ENCODE peak calls at places on chromosomes 16 and 17, in six cellular contexts. One of them, this sample, is unnamed.

GRCh38 chr16:89300311-89300975 is 82.9 kb downstream of the ZNF778 start:
- DNase-seq in HCT116: no peak
- DNase-seq in H1: no peak
- DNase-seq in K562: no peak
- DNase-seq in GM12878: no peak
- DNase-seq in HepG2: no peak
- DNase-seq in this sample: no peak

GRCh38 chr16:89686520-89687091 is at the start of gene CDK10:
- DNase-seq in HCT116: peak; percentile 84
- DNase-seq in H1: no peak
- DNase-seq in K562: peak; percentile 99
- DNase-seq in GM12878: peak; percentile 61
- DNase-seq in HepG2: no peak
- DNase-seq in this sample: peak; percentile 94

GRCh38 chr16:64589836-64590235 is 532.0 kb downstream of the CDH11 start:
- DNase-seq in HCT116: no peak
- DNase-seq in H1: no peak
- DNase-seq in K562: no peak
- DNase-seq in GM12878: no peak
- DNase-seq in HepG2: no peak
- DNase-seq in this sample: no peak

GRCh38 chr17:13346996-13347762 is 254.6 kb downstream of the HS3ST3A1 start:
- DNase-seq in HCT116: peak; percentile 87
- DNase-seq in H1: no peak
- DNase-seq in K562: no peak
- DNase-seq in GM12878: no peak
- DNase-seq in HepG2: peak; percentile 31
- DNase-seq in this sample: no peak

GRCh38 chr17:30321314-30321713 is 12.5 kb downstream of the TMIGD1 start:
- DNase-seq in HCT116: no peak
- DNase-seq in H1: no peak
- DNase-seq in K562: no peak
- DNase-seq in GM12878: no peak
- DNase-seq in HepG2: no peak
- DNase-seq in this sample: no peak

GRCh38 chr16:64952177-64952576 is 169.7 kb downstream of the CDH11 start:
- DNase-seq in HCT116: no peak
- DNase-seq in H1: no peak
- DNase-seq in K562: no peak
- DNase-seq in GM12878: no peak
- DNase-seq in HepG2: no peak
- DNase-seq in this sample: no peak

GRCh38 chr17:6536053-6536452 is 20.3 kb downstream of the PITPNM3 start:
- DNase-seq in HCT116: no peak
- DNase-seq in H1: no peak
- DNase-seq in K562: no peak
- DNase-seq in GM12878: no peak
- DNase-seq in HepG2: no peak
- DNase-seq in this sample: no peak

GRCh38 chr17:73307130-73307529 is 4.7 kb downstream of the CDC42EP4 start:
- DNase-seq in HCT116: no peak
- DNase-seq in H1: no peak
- DNase-seq in K562: no peak
- DNase-seq in GM12878: no peak
- DNase-seq in HepG2: no peak
- DNase-seq in this sample: no peak

GRCh38 chr17:57524790-57525543 is 220.1 kb downstream of the CCDC182 start:
- DNase-seq in HCT116: no peak
- DNase-seq in H1: no peak
- DNase-seq in K562: no peak
- DNase-seq in GM12878: no peak
- DNase-seq in HepG2: peak; percentile 35
- DNase-seq in this sample: no peak

GRCh38 chr17:73043686-73044581 is 48.6 kb downstream of the SLC39A11 start:
- DNase-seq in HCT116: no peak
- DNase-seq in H1: no peak
- DNase-seq in K562: no peak
- DNase-seq in GM12878: no peak
- DNase-seq in HepG2: no peak
- DNase-seq in this sample: no peak

GRCh38 chr17:39196820-39197331 is 593 bp downstream of the CACNB1 start:
- DNase-seq in HCT116: no peak
- DNase-seq in H1: no peak
- DNase-seq in K562: peak; percentile 52
- DNase-seq in GM12878: no peak
- DNase-seq in HepG2: no peak
- DNase-seq in this sample: peak; percentile 32

GRCh38 chr17:31584436-31585279 is 193.2 kb downstream of the RAB11FIP4 start:
- DNase-seq in HCT116: no peak
- DNase-seq in H1: no peak
- DNase-seq in K562: peak; percentile 48
- DNase-seq in GM12878: no peak
- DNase-seq in HepG2: no peak
- DNase-seq in this sample: no peak

GRCh38 chr17:3995067-3995466 is 30.8 kb upstream of the ATP2A3 start:
- DNase-seq in HCT116: no peak
- DNase-seq in H1: no peak
- DNase-seq in K562: no peak
- DNase-seq in GM12878: no peak
- DNase-seq in HepG2: no peak
- DNase-seq in this sample: no peak
- TF ChIP-seq ATF3 in HCT116: no peak
- TF ChIP-seq ATF3 in H1: no peak
- TF ChIP-seq ATF3 in K562: no peak
- TF ChIP-seq ATF3 in GM12878: no peak
- TF ChIP-seq ATF3 in HepG2: no peak
- TF ChIP-seq ATF3 in this sample: no peak

DNA sequence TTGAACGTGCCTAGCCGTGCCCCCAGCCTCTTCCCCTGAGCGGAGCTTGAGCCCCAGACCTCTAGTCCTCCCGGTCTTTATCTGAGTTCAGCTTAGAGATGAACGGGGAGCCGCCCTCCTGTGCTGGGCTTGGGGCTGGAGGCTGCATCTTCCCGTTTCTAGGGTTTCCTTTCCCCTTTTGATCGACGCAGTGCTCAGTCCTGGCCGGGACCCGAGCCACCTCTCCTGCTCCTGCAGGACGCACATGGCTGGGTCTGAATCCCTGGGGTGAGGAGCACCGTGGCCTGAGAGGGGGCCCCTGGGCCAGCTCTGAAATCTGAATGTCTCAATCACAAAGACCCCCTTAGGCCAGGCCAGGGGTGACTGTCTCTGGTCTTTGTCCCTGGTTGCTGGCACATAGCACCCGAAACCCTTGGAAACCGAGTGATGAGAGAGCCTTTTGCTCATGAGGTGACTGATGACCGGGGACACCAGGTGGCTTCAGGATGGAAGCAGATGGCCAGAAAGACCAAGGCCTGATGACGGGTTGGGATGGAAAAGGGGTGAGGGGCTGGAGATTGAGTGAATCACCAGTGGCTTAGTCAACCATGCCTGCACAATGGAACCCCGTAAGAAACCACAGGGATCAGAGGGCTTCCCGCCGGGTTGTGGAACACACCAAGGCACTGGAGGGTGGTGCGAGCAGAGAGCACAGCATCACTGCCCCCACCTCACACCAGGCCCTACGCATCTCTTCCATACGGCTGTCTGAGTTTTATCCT is 745 bp downstream of the GAA start:
- DNase-seq in HCT116: no peak
- DNase-seq in H1: no peak
- DNase-seq in K562: no peak
- DNase-seq in GM12878: no peak
- DNase-seq in HepG2: peak; percentile 30
- DNase-seq in this sample: no peak
- TF ChIP-seq ATF3 in HCT116: no peak
- TF ChIP-seq ATF3 in H1: no peak
- TF ChIP-seq ATF3 in K562: no peak
- TF ChIP-seq ATF3 in GM12878: no peak
- TF ChIP-seq ATF3 in HepG2: no peak
- TF ChIP-seq ATF3 in this sample: no peak

GRCh38 chr17:64354396-64354795 is 36.3 kb downstream of the PECAM1 start:
- DNase-seq in HCT116: no peak
- DNase-seq in H1: no peak
- DNase-seq in K562: no peak
- DNase-seq in GM12878: no peak
- DNase-seq in HepG2: no peak
- DNase-seq in this sample: no peak
- TF ChIP-seq ATF3 in HCT116: no peak
- TF ChIP-seq ATF3 in H1: no peak
- TF ChIP-seq ATF3 in K562: no peak
- TF ChIP-seq ATF3 in GM12878: no peak
- TF ChIP-seq ATF3 in HepG2: no peak
- TF ChIP-seq ATF3 in this sample: no peak

GRCh38 chr17:66524848-66525247 is 222.4 kb downstream of the PRKCA start:
- DNase-seq in HCT116: no peak
- DNase-seq in H1: no peak
- DNase-seq in K562: no peak
- DNase-seq in GM12878: no peak
- DNase-seq in HepG2: no peak
- DNase-seq in this sample: no peak
- TF ChIP-seq ATF3 in HCT116: no peak
- TF ChIP-seq ATF3 in H1: no peak
- TF ChIP-seq ATF3 in K562: no peak
- TF ChIP-seq ATF3 in GM12878: no peak
- TF ChIP-seq ATF3 in HepG2: no peak
- TF ChIP-seq ATF3 in this sample: no peak

GRCh38 chr16:70805787-70806186 is 4.8 kb upstream of the VAC14 start:
- DNase-seq in HCT116: no peak
- DNase-seq in H1: no peak
- DNase-seq in K562: no peak
- DNase-seq in GM12878: no peak
- DNase-seq in HepG2: no peak
- DNase-seq in this sample: no peak

GRCh38 chr16:70809392-70810060 is 8.6 kb upstream of the VAC14 start:
- DNase-seq in HCT116: no peak
- DNase-seq in H1: no peak
- DNase-seq in K562: no peak
- DNase-seq in GM12878: no peak
- DNase-seq in HepG2: no peak
- DNase-seq in this sample: no peak

GRCh38 chr16:70805380-70805779 is 4.4 kb upstream of the VAC14 start:
- DNase-seq in HCT116: no peak
- DNase-seq in H1: no peak
- DNase-seq in K562: no peak
- DNase-seq in GM12878: no peak
- DNase-seq in HepG2: no peak
- DNase-seq in this sample: no peak

GRCh38 chr16:70804729-70805169 is 3.8 kb upstream of the VAC14 start:
- DNase-seq in HCT116: no peak
- DNase-seq in H1: no peak
- DNase-seq in K562: no peak
- DNase-seq in GM12878: no peak
- DNase-seq in HepG2: no peak
- DNase-seq in this sample: no peak

DNA sequence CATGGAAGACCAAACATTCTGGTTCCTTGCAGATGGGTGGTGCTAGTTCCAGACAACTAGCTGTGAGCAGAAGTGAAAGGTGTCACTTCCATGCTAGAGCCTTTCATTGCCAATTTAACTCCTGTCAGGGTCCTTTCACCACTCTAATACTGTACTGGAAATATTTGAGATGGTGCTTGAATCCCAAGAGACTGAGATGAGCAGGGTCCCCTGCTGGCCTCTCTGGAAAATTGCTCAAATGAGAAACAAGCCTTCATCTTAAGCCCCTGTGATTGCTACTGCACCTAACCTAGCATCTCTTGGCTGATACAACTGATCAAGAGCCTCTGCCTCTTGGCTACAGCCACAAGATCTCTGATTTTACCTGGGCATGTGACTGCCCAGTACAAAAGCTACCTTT is 7.4 kb upstream of the VAC14 start:
- DNase-seq in HCT116: no peak
- DNase-seq in H1: no peak
- DNase-seq in K562: no peak
- DNase-seq in GM12878: no peak
- DNase-seq in HepG2: no peak
- DNase-seq in this sample: no peak
- TF ChIP-seq ATF3 in HCT116: no peak
- TF ChIP-seq ATF3 in H1: no peak
- TF ChIP-seq ATF3 in K562: no peak
- TF ChIP-seq ATF3 in GM12878: no peak
- TF ChIP-seq ATF3 in HepG2: no peak
- TF ChIP-seq ATF3 in this sample: no peak

GRCh38 chr17:46862949-46863348 is 11.6 kb downstream of the WNT9B start:
- DNase-seq in HCT116: no peak
- DNase-seq in H1: no peak
- DNase-seq in K562: peak; percentile 91
- DNase-seq in GM12878: no peak
- DNase-seq in HepG2: no peak
- DNase-seq in this sample: peak; percentile 78
- TF ChIP-seq ATF3 in HCT116: no peak
- TF ChIP-seq ATF3 in H1: no peak
- TF ChIP-seq ATF3 in K562: no peak
- TF ChIP-seq ATF3 in GM12878: no peak
- TF ChIP-seq ATF3 in HepG2: no peak
- TF ChIP-seq ATF3 in this sample: no peak

GRCh38 chr17:83203073-83203471 is 123.7 kb downstream of the METRNL start:
- DNase-seq in HCT116: no peak
- DNase-seq in H1: no peak
- DNase-seq in K562: no peak
- DNase-seq in GM12878: no peak
- DNase-seq in HepG2: peak; percentile 72
- DNase-seq in this sample: peak; percentile 3
- TF ChIP-seq ATF3 in HCT116: no peak
- TF ChIP-seq ATF3 in H1: no peak
- TF ChIP-seq ATF3 in K562: no peak
- TF ChIP-seq ATF3 in GM12878: no peak
- TF ChIP-seq ATF3 in HepG2: peak; percentile 54
- TF ChIP-seq ATF3 in this sample: no peak

DNA sequence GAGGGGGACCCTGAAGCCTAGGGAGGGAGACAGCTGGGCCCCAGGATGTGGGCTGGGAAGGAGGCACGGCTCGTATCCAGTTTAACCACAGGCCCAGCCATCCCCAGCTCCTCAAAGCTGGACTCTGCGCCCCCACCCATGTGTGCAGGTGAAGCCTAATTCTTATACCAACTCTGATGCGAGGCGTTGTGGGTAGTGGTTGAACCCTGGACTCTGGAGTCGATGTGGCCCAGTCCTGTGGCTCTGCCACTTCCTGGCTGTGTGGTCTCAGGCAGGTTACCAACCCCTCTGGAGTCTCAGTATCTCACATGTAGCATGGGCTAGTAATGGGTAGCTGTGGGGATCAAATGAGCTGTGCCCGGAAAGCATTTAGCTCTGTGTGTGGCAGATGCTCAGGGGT is 60.4 kb upstream of the TOB1 start:
- DNase-seq in HCT116: no peak
- DNase-seq in H1: no peak
- DNase-seq in K562: no peak
- DNase-seq in GM12878: no peak
- DNase-seq in HepG2: no peak
- DNase-seq in this sample: no peak
- TF ChIP-seq ATF3 in HCT116: no peak
- TF ChIP-seq ATF3 in H1: no peak
- TF ChIP-seq ATF3 in K562: no peak
- TF ChIP-seq ATF3 in GM12878: no peak
- TF ChIP-seq ATF3 in HepG2: no peak
- TF ChIP-seq ATF3 in this sample: no peak

GRCh38 chr16:48284772-48285409 is 37.6 kb upstream of the ABCC11 start:
- DNase-seq in HCT116: no peak
- DNase-seq in H1: no peak
- DNase-seq in K562: no peak
- DNase-seq in GM12878: peak; percentile 25
- DNase-seq in HepG2: no peak
- DNase-seq in this sample: no peak
- TF ChIP-seq ATF3 in HCT116: no peak
- TF ChIP-seq ATF3 in H1: no peak
- TF ChIP-seq ATF3 in K562: no peak
- TF ChIP-seq ATF3 in GM12878: no peak
- TF ChIP-seq ATF3 in HepG2: no peak
- TF ChIP-seq ATF3 in this sample: no peak

GRCh38 chr17:82236142-82236971 is 7.5 kb downstream of the SLC16A3 start:
- DNase-seq in HCT116: no peak
- DNase-seq in H1: no peak
- DNase-seq in K562: peak; percentile 75
- DNase-seq in GM12878: no peak
- DNase-seq in HepG2: peak; percentile 92
- DNase-seq in this sample: peak; percentile 79
- TF ChIP-seq ATF3 in HCT116: no peak
- TF ChIP-seq ATF3 in H1: no peak
- TF ChIP-seq ATF3 in K562: no peak
- TF ChIP-seq ATF3 in GM12878: no peak
- TF ChIP-seq ATF3 in HepG2: no peak
- TF ChIP-seq ATF3 in this sample: no peak

This sample was measured in WTC11.